ENCODE peak calls at places on chromosomes 2 and 18, in seven cellular contexts. W is activated CD8-positive, alpha-beta memory T cell treated with anti-CD3 and anti-CD28 coated beads for 24 hours; H is NCI-H345; P is fibroblast of pulmonary artery; T is CD4-positive, CD25-positive, alpha-beta regulatory T cell; U is fibroblast of the aortic adventitia; Z is body of pancreas. V is an unnamed sample.

GRCh38 chr2:171587567-171587966 is 65.3 kb downstream of the CYBRD1 start:
- DNase-seq in W (no peak), H (no peak), P (no peak), T (no peak), U (no peak), Z (no peak), V (no peak)

GRCh38 chr2:136582631-136583205 is 182.6 kb upstream of the THSD7B start:
- DNase-seq in W (no peak), H (no peak), P (peak; percentile 0), T (no peak), U (peak; percentile 0), Z (peak; percentile 42), V (no peak)

GRCh38 chr2:54678719-54679118 is 44.7 kb upstream of the EML6 start:
- DNase-seq in W (no peak), H (no peak), P (no peak), T (no peak), U (no peak), Z (no peak), V (no peak)

GRCh38 chr2:8541223-8541622 is 140.6 kb upstream of the ID2 start:
- DNase-seq in W (peak; percentile 59), H (no peak), P (no peak), T (no peak), U (no peak), Z (no peak), V (no peak)

GRCh38 chr2:204665771-204666170 is 120.5 kb downstream of the PARD3B start:
- DNase-seq in W (no peak), H (no peak), P (no peak), T (no peak), U (no peak), Z (no peak), V (no peak)

GRCh38 chr2:57146951-57147350 is 899.7 kb upstream of the VRK2 start:
- DNase-seq in W (no peak), H (no peak), P (no peak), T (no peak), U (no peak), Z (no peak), V (no peak)

GRCh38 chr2:80499095-80499494 is 194.5 kb upstream of the LRRTM1 start:
- DNase-seq in W (no peak), H (peak; percentile 52), P (peak; percentile 81), T (no peak), U (peak; percentile 77), Z (no peak), V (no peak)

GRCh38 chr2:200788129-200788718 is 23.5 kb upstream of the BZW1 start:
- DNase-seq in W (no peak), H (no peak), P (peak; percentile 86), T (no peak), U (peak; percentile 72), Z (no peak), V (peak; percentile 90)

GRCh38 chr2:182142062-182142461 is 156.4 kb downstream of the PPP1R1C start:
- DNase-seq in W (no peak), H (no peak), P (peak; percentile 64), T (no peak), U (peak; percentile 21), Z (no peak), V (peak; percentile 11)

GRCh38 chr18:46704189-46704588 is 47.2 kb upstream of the LOXHD1 start:
- DNase-seq in W (no peak), H (no peak), P (no peak), T (no peak), U (no peak), Z (no peak), V (no peak)

GRCh38 chr2:68357608-68358337 is 7.3 kb upstream of the PLEK start:
- DNase-seq in W (no peak), H (peak; percentile 29), P (peak; percentile 70), T (no peak), U (peak; percentile 50), Z (peak; percentile 26), V (peak; percentile 57)

GRCh38 chr2:225793736-225794550 is 394.4 kb downstream of the NYAP2 start:
- DNase-seq in W (no peak), H (no peak), P (no peak), T (no peak), U (no peak), Z (no peak), V (no peak)

GRCh38 chr2:234163510-234163909 is 113.0 kb downstream of the SPP2 start:
- DNase-seq in W (no peak), H (no peak), P (no peak), T (no peak), U (no peak), Z (no peak), V (no peak)

GRCh38 chr2:159653962-159654361 is 37.6 kb upstream of the BAZ2B start:
- DNase-seq in W (no peak), H (no peak), P (no peak), T (no peak), U (no peak), Z (no peak), V (no peak)

GRCh38 chr2:7878786-7879515 is 802.9 kb upstream of the ID2 start:
- DNase-seq in W (no peak), H (no peak), P (no peak), T (no peak), U (peak; percentile 28), Z (no peak), V (no peak)

GRCh38 chr2:25548587-25548986 is 124.8 kb downstream of the DTNB start:
- DNase-seq in W (no peak), H (peak; percentile 28), P (no peak), T (no peak), U (no peak), Z (no peak), V (no peak)

GRCh38 chr2:105387225-105387624 is 11.6 kb downstream of the FHL2 start:
- DNase-seq in W (no peak), H (no peak), P (no peak), T (no peak), U (no peak), Z (no peak), V (peak; percentile 59)

GRCh38 chr2:63856302-63856600 is 14.6 kb downstream of the UGP2 start:
- DNase-seq in W (no peak), H (no peak), P (no peak), T (peak; percentile 82), U (no peak), Z (no peak), V (no peak)

GRCh38 chr2:217527586-217528202 is 475.1 kb downstream of the TNS1 start:
- DNase-seq in W (no peak), H (no peak), P (no peak), T (no peak), U (peak; percentile 66), Z (no peak), V (no peak)

GRCh38 chr2:73859721-73860586 is 31.2 kb downstream of the STAMBP start:
- DNase-seq in W (peak; percentile 65), H (no peak), P (peak; percentile 72), T (no peak), U (peak; percentile 60), Z (no peak), V (peak; percentile 53)

GRCh38 chr2:108217211-108217610 is 22.6 kb upstream of the SULT1C3 start:
- DNase-seq in W (no peak), H (no peak), P (no peak), T (no peak), U (no peak), Z (no peak), V (no peak)

GRCh38 chr2:26621469-26622199 is 19.5 kb downstream of the CIB4 start:
- DNase-seq in W (no peak), H (no peak), P (no peak), T (no peak), U (no peak), Z (no peak), V (no peak)

GRCh38 chr2:181805228-181806038 is 86.1 kb upstream of the ITPRID2 start:
- DNase-seq in W (no peak), H (no peak), P (peak; percentile 63), T (no peak), U (peak; percentile 87), Z (no peak), V (peak; percentile 91)

GRCh38 chr18:53567935-53568574 is 656.4 kb downstream of the MBD2 start:
- DNase-seq in W (no peak), H (no peak), P (peak; percentile 57), T (no peak), U (peak; percentile 52), Z (no peak), V (peak; percentile 29)

GRCh38 chr2:135800513-135801460 is 36.2 kb downstream of the LCT start:
- DNase-seq in W (no peak), H (no peak), P (no peak), T (no peak), U (no peak), Z (no peak), V (no peak)

GRCh38 chr18:23826850-23827620 is 137.8 kb downstream of the LAMA3 start:
- DNase-seq in W (no peak), H (no peak), P (peak; percentile 34), T (no peak), U (peak; percentile 12), Z (no peak), V (peak; percentile 45)

GRCh38 chr2:119782308-119783027 is 22.7 kb downstream of the PTPN4 start:
- DNase-seq in W (no peak), H (no peak), P (no peak), T (no peak), U (no peak), Z (no peak), V (no peak)

GRCh38 chr2:173881466-173881865 is 83.7 kb downstream of the SP3 start:
- DNase-seq in W (no peak), H (peak; percentile 82), P (peak; percentile 76), T (no peak), U (peak; percentile 47), Z (no peak), V (peak; percentile 49)

V was measured in endothelial cell of umbilical vein.